ENCODE peak calls at places on chromosomes 12 and 14, in five cellular contexts. N, Q, E, C and R are unnamed samples.

GRCh38 chr12:15603461-15604085 is 185.6 kb downstream of the EPS8 start:
- DNase-seq in N (no peak), E (no peak), Q (no peak), C (no peak), R (no peak)

GRCh38 chr14:20626274-20626673 is 15.2 kb downstream of the OR6S1 start:
- DNase-seq in C (no peak), Q (no peak), N (no peak), E (no peak), R (no peak)

GRCh38 chr12:90233168-90234100 is 524.8 kb upstream of the ATP2B1 start:
- DNase-seq in Q (no peak), E (no peak), N (no peak), C (no peak), R (no peak)

GRCh38 chr12:124994435-124994975 is 1.1 kb downstream of the BRI3BP start:
- DNase-seq in Q (no peak), E (no peak), N (no peak), C (no peak), R (no peak)

GRCh38 chr14:67952786-67953185 is 133.2 kb downstream of the RAD51B start:
- DNase-seq in C (no peak), N (no peak), E (no peak), Q (no peak), R (no peak)

GRCh38 chr12:402127-402456 is 648 bp downstream of the CCDC77 start:
- DNase-seq in N (no peak), E (no peak), Q (no peak), C (no peak), R (no peak)

GRCh38 chr14:75450381-75451276 is 22.8 kb downstream of the JDP2 start:
- DNase-seq in C (peak), Q (peak), E (peak), N (peak), R (no peak)

GRCh38 chr14:35229495-35230089 is 62.6 kb upstream of the PSMA6 start:
- DNase-seq in E (no peak), C (no peak), N (no peak), Q (no peak), R (peak)

GRCh38 chr12:98698603-98699463 is 53.7 kb downstream of the APAF1 start:
- DNase-seq in E (peak), C (peak), Q (peak), N (peak), R (no peak)

GRCh38 chr14:100386121-100386520 is 63.0 kb downstream of the SLC25A47 start:
- DNase-seq in E (no peak), C (no peak), N (no peak), Q (no peak), R (no peak)

GRCh38 chr14:81584495-81584894 is 50.8 kb upstream of the SEL1L start:
- DNase-seq in N (no peak), Q (no peak), E (no peak), C (no peak), R (no peak)

GRCh38 chr14:68261092-68261842 is 441.7 kb downstream of the RAD51B start:
- DNase-seq in C (no peak), E (no peak), N (no peak), Q (no peak), R (no peak)

GRCh38 chr14:104968153-104968527 is 10.0 kb downstream of the AHNAK2 start:
- DNase-seq in N (no peak), C (peak), E (peak), Q (peak), R (no peak)

GRCh38 chr12:74689071-74689655 is 151.5 kb downstream of the ATXN7L3B start:
- DNase-seq in N (no peak), C (no peak), E (no peak), Q (no peak), R (peak)

GRCh38 chr14:48111151-48111550 is 435.7 kb upstream of the MDGA2 start:
- DNase-seq in E (no peak), N (no peak), Q (no peak), C (no peak), R (no peak)

GRCh38 chr12:91317324-91317723 is 134.7 kb upstream of the DCN start:
- DNase-seq in Q (no peak), E (no peak), N (no peak), C (no peak), R (no peak)
- H3K27ac ChIP-seq in Q (peak), E (no peak), N (no peak), C (no peak), R (no peak)

DNA sequence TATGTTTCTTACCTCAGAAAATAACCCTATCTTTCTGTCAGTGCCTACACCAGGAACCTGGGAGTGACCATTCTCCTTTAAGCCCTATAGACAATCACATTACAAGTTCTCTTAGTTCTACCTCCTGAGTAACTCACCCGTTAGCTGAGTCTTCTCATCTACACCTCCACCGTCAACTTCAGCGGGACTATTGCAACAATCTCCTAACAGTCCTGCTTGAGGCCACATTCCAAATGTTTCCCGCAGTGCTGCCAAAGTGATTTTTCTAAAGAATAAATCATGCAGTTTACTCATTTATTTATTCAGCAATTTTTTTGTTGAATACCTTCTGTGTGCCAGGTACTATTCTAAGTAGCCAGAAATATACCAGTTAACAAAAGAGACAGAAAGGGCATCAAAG is 285.0 kb upstream of the GRIP1 start:
- DNase-seq in N (no peak), E (no peak), Q (no peak), C (no peak), R (no peak)
- H3K27ac ChIP-seq in N (no peak), E (no peak), Q (no peak), C (no peak), R (no peak)

GRCh38 chr12:131249291-131250027 is 295.8 kb downstream of the ADGRD1 start:
- DNase-seq in N (no peak), C (peak), E (no peak), Q (no peak), R (peak)

GRCh38 chr12:131250028-131250950 is 296.6 kb downstream of the ADGRD1 start:
- DNase-seq in E (no peak), Q (no peak), N (no peak), C (peak), R (no peak)

GRCh38 chr12:131242741-131243496 is 289.2 kb downstream of the ADGRD1 start:
- DNase-seq in Q (no peak), C (no peak), N (peak), E (no peak), R (no peak)

GRCh38 chr12:131250951-131251315 is 297.2 kb downstream of the ADGRD1 start:
- DNase-seq in Q (no peak), C (no peak), N (no peak), E (no peak), R (no peak)

DNA sequence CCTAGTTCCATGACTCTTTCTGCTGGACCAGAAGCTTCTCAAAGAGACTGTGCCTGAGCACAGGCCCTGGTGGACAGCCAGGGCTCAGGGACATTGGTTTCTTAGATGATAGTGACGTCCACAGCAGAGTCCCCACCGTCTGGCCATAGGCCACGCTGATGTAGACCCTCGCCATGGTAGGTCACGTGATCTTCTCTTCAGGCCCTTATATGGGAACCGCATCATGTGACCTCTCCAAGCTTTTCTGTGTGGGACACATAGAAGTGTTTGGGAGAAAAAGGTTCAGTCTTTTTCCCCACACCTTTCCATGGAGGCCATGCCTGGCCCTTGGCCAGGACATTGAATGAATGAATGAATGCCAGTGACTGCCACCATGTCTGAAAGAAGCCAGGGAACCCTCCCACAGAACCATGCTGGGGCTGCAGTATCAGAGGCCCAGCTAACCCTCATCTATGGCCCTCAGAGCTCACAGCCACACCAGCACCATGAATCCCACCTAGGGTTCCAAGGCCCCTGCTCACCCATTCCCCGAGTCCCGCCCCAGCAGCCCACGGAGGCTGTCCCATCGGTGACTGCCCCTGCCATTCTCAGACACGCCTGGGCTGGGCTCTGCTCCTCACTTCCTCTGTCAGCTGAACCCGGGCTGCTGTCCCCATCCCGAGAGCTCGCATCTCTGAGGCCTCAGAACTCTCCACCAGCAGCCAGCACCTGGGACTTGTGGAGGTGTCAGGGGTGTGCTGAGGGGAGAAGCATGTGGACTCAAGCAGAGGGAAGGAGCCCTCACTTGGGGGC is 292.1 kb downstream of the ADGRD1 start:
- DNase-seq in C (no peak), Q (no peak), E (no peak), N (no peak), R (peak)
- H3K27ac ChIP-seq in C (no peak), Q (no peak), E (no peak), N (no peak), R (no peak)

DNA sequence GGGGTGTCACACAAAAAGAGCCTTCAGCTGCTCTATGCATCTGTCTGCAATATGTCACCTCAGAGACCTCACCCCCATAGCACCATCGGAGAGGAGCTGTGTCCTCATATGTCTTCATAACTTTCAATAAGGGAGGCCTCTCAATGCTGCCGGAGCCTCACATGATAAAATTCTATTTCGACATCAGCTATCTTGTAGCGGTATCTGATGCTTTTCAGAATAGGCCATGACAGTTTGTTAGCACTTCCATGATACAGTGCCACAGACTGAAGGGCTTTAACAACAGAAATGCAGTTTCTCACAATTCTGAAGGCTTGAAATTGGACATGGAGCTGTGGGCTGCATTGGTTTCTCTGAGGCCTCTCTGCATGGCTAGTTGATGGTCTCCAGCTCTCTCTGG is 124.9 kb upstream of the PZP start:
- DNase-seq in N (no peak), C (no peak), Q (no peak), E (no peak), R (no peak)
- H3K27ac ChIP-seq in N (no peak), C (no peak), Q (no peak), E (no peak), R (no peak)

DNA sequence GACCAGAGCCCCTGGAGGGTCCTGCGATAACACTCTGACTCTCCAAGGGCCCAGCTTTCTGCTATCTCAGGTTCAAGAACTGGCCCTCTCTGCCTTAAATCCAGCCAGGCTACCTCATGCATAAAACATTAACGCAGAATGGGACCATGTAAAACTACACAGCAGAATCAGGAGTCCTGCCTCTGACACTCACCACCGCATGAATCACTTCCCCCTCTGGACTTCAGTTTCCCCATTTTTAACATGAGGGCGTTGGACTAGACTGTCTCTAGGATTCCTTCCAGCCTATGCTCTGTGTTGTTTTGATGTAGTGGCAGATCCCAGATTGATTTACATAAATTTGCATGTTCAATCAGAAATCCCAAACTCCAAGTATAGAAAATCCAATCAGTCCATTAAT is 3.3 kb downstream of the NCKAP5L start:
- DNase-seq in E (no peak), C (no peak), N (no peak), Q (no peak), R (no peak)
- H3K27ac ChIP-seq in E (peak), C (peak), N (peak), Q (peak), R (no peak)

GRCh38 chr12:29559194-29559593 is 61.7 kb upstream of the OVCH1 start:
- DNase-seq in N (no peak), Q (no peak), C (no peak), E (no peak), R (no peak)

GRCh38 chr12:29562167-29562776 is 64.8 kb upstream of the OVCH1 start:
- DNase-seq in E (no peak), Q (no peak), C (no peak), N (peak), R (no peak)

GRCh38 chr12:29564925-29565324 is 67.4 kb upstream of the OVCH1 start:
- DNase-seq in E (no peak), C (no peak), N (no peak), Q (no peak), R (no peak)

GRCh38 chr12:29563636-29564035 is 66.2 kb upstream of the OVCH1 start:
- DNase-seq in E (no peak), Q (no peak), N (peak), C (no peak), R (no peak)

GRCh38 chr12:29561736-29562135 is 64.2 kb upstream of the OVCH1 start:
- DNase-seq in Q (no peak), C (no peak), N (no peak), E (no peak), R (no peak)
- H3K27ac ChIP-seq in Q (peak), C (peak), N (peak), E (no peak), R (no peak)

GRCh38 chr12:11834925-11835324 is 185.5 kb downstream of the ETV6 start:
- DNase-seq in C (no peak), Q (no peak), E (no peak), N (no peak), R (no peak)
- H3K27ac ChIP-seq in C (no peak), Q (peak), E (no peak), N (peak), R (no peak)

DNA sequence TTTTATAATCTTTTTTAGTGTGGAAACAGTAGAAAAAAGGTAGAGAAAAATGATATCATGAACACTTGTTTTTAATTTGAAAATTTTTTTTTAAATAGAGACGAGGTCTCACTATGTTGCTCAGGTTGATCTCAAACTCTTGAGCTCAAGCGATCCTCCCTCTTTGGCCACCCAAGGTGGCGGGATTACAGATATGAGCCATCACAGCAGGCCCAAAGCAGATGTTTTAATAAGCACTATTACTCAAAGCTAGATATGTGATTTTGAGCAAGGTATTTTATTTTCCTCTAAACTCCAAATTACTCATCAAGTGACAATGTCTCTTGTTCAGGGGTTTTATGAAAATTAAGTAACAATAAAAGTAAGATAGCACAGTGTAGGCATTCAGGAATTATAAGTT is 10.7 kb upstream of the WDR89 start:
- DNase-seq in C (no peak), Q (no peak), E (no peak), N (no peak), R (no peak)
- H3K27ac ChIP-seq in C (no peak), Q (no peak), E (no peak), N (no peak), R (no peak)

GRCh38 chr14:103713304-103714062 is 1.8 kb downstream of the XRCC3 start:
- DNase-seq in N (no peak), C (no peak), Q (no peak), E (no peak), R (no peak)

GRCh38 chr14:103712633-103713247 is 2.5 kb downstream of the XRCC3 start:
- DNase-seq in N (no peak), C (no peak), E (no peak), Q (peak), R (no peak)

GRCh38 chr14:103710771-103711392 is 4.4 kb downstream of the XRCC3 start:
- DNase-seq in Q (no peak), E (no peak), N (no peak), C (no peak), R (no peak)

GRCh38 chr14:103709814-103710213 is 5.4 kb downstream of the XRCC3 start:
- DNase-seq in N (no peak), E (no peak), C (no peak), Q (no peak), R (no peak)

GRCh38 chr14:103711516-103712431 is 3.5 kb downstream of the XRCC3 start:
- DNase-seq in Q (peak), E (peak), N (no peak), C (peak), R (no peak)
- H3K27ac ChIP-seq in Q (peak), E (peak), N (no peak), C (peak), R (no peak)

GRCh38 chr12:51008329-51008728 is 17.9 kb downstream of the SLC11A2 start:
- DNase-seq in C (no peak), Q (no peak), E (no peak), N (no peak), R (no peak)

GRCh38 chr12:51012570-51013236 is 13.5 kb downstream of the SLC11A2 start:
- DNase-seq in Q (no peak), N (no peak), C (no peak), E (no peak), R (no peak)

GRCh38 chr12:51005671-51006070 is 20.5 kb downstream of the SLC11A2 start:
- DNase-seq in Q (no peak), C (no peak), E (peak), N (no peak), R (no peak)

GRCh38 chr12:51011960-51012359 is 14.2 kb downstream of the SLC11A2 start:
- DNase-seq in N (no peak), Q (no peak), E (peak), C (no peak), R (no peak)

GRCh38 chr12:51009038-51009437 is 17.1 kb downstream of the SLC11A2 start:
- DNase-seq in N (peak), C (peak), E (peak), Q (peak), R (peak)
- H3K27ac ChIP-seq in N (peak), C (peak), E (no peak), Q (peak), R (no peak)